ENCODE peak calls at places on chromosome 19, in six cellular contexts. One of them, this sample, is unnamed.
A peak's percentile ranks its signal among the peaks of the same experiment; 100 is the strongest.

GRCh38 chr19:39839678-39840327 is 5.8 kb upstream of the DYRK1B start:
- DNase-seq in GM23338: no peak
- DNase-seq in neuronal stem cell: no peak
- DNase-seq in GM23248: no peak
- DNase-seq in H9: no peak
- DNase-seq in IMR-90: no peak
- DNase-seq in this sample: peak; percentile 50

GRCh38 chr19:18023596-18024212 is 15.7 kb downstream of the ARRDC2 start:
- DNase-seq in GM23338: no peak
- DNase-seq in neuronal stem cell: no peak
- DNase-seq in GM23248: no peak
- DNase-seq in H9: no peak
- DNase-seq in IMR-90: no peak
- DNase-seq in this sample: peak; percentile 80

GRCh38 chr19:29735821-29736220 is 20.8 kb upstream of the C19orf12 start:
- DNase-seq in GM23338: no peak
- DNase-seq in neuronal stem cell: no peak
- DNase-seq in GM23248: no peak
- DNase-seq in H9: no peak
- DNase-seq in IMR-90: no peak
- DNase-seq in this sample: no peak

GRCh38 chr19:51570962-51571575 is at the start of gene ZNF175:
- DNase-seq in GM23338: peak; percentile 98
- DNase-seq in neuronal stem cell: peak; percentile 95
- DNase-seq in GM23248: peak; percentile 97
- DNase-seq in H9: peak; percentile 88
- DNase-seq in IMR-90: peak; percentile 96
- DNase-seq in this sample: peak; percentile 79

GRCh38 chr19:32498641-32499200 is 82.3 kb upstream of the PDCD5 start:
- DNase-seq in GM23338: no peak
- DNase-seq in neuronal stem cell: no peak
- DNase-seq in GM23248: no peak
- DNase-seq in H9: no peak
- DNase-seq in IMR-90: no peak
- DNase-seq in this sample: no peak

GRCh38 chr19:48815870-48816501 is 5.2 kb upstream of the BCAT2 start:
- DNase-seq in GM23338: peak; percentile 63
- DNase-seq in neuronal stem cell: no peak
- DNase-seq in GM23248: no peak
- DNase-seq in H9: no peak
- DNase-seq in IMR-90: peak; percentile 43
- DNase-seq in this sample: no peak

GRCh38 chr19:41769608-41770007 is 14.3 kb downstream of the CEACAM6 start:
- DNase-seq in GM23338: no peak
- DNase-seq in neuronal stem cell: no peak
- DNase-seq in GM23248: no peak
- DNase-seq in H9: no peak
- DNase-seq in IMR-90: no peak
- DNase-seq in this sample: no peak

GRCh38 chr19:49807174-49807830 is 5.8 kb downstream of the FUZ start:
- DNase-seq in GM23338: no peak
- DNase-seq in neuronal stem cell: no peak
- DNase-seq in GM23248: no peak
- DNase-seq in H9: no peak
- DNase-seq in IMR-90: no peak
- DNase-seq in this sample: peak; percentile 68

GRCh38 chr19:55467236-55468053 is 2.9 kb upstream of the C19orf85 start:
- DNase-seq in GM23338: peak; percentile 80
- DNase-seq in neuronal stem cell: no peak
- DNase-seq in GM23248: peak; percentile 81
- DNase-seq in H9: peak; percentile 67
- DNase-seq in IMR-90: peak; percentile 65
- DNase-seq in this sample: peak; percentile 99

GRCh38 chr19:41869374-41869955 is 7.6 kb upstream of the CD79A start:
- DNase-seq in GM23338: no peak
- DNase-seq in neuronal stem cell: no peak
- DNase-seq in GM23248: no peak
- DNase-seq in H9: no peak
- DNase-seq in IMR-90: no peak
- DNase-seq in this sample: no peak

GRCh38 chr19:18294467-18294864 is 13.0 kb upstream of the JUND start:
- DNase-seq in GM23338: peak; percentile 59
- DNase-seq in neuronal stem cell: no peak
- DNase-seq in GM23248: no peak
- DNase-seq in H9: peak; percentile 64
- DNase-seq in IMR-90: no peak
- DNase-seq in this sample: peak; percentile 65

DNA sequence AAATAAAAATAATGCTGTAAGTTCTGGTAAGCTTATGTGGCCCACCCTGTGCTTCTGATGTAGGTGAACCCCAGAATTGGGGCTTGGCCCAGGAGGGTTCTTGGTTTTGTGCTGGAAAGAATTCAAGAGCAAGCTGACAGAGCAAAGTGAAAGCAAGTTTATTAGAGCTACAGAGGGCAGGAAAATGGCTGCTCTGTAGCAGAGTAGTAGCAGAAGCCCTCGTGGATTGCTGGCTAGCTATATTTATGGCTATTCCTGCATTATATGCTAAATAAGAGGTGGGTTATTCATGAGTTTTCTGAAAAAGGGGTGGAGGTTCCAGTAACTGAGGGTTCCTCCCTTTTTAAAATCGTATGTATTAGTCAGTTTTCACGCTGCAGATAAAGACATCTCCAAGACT is 20.5 kb upstream of the ZNF599 start:
- DNase-seq in GM23338: no peak
- DNase-seq in neuronal stem cell: no peak
- DNase-seq in GM23248: peak; percentile 15
- DNase-seq in H9: no peak
- DNase-seq in IMR-90: no peak
- DNase-seq in this sample: no peak
- H2AFZ ChIP-seq in GM23338: no peak overlapping the region
- H2AFZ ChIP-seq in neuronal stem cell: peak overlapping the region; percentile 51
- H2AFZ ChIP-seq in GM23248: peak overlapping the region; percentile 72
- H2AFZ ChIP-seq in H9: no peak overlapping the region
- H2AFZ ChIP-seq in IMR-90: peak overlapping the region; percentile 78
- H2AFZ ChIP-seq in this sample: peak overlapping the region; percentile 89

DNA sequence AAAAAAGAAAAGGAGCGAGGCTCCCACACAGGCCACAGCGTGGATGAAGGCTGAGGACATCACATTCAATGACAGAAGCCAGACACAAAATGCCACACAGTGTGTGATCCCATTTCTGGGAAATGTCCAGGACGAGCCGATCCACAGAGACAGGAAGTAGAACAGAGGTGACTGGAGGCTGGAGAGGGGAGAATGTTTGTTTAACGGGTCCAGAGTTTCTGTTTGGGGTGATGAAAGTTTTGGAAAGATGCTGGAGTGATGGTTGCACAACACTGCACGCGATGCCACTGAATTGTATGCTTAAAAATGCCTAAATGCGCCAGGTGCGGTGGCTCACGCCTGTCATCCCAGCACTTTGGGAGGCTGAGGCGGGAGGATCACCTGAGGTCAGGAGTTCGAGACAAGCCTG is 650 bp upstream of the FUT5 start:
- DNase-seq in GM23338: no peak
- DNase-seq in neuronal stem cell: no peak
- DNase-seq in GM23248: no peak
- DNase-seq in H9: no peak
- DNase-seq in IMR-90: no peak
- DNase-seq in this sample: peak; percentile 1
- H3K4me2 ChIP-seq in GM23338: no peak overlapping the region
- H3K4me2 ChIP-seq in neuronal stem cell: no peak overlapping the region
- H3K4me2 ChIP-seq in GM23248: no peak overlapping the region
- H3K4me2 ChIP-seq in H9: no peak overlapping the region
- H3K4me2 ChIP-seq in IMR-90: no peak overlapping the region
- H3K4me2 ChIP-seq in this sample: no peak overlapping the region

GRCh38 chr19:38273499-38273898 is 9.1 kb downstream of the SPINT2 start:
- DNase-seq in GM23338: no peak
- DNase-seq in neuronal stem cell: no peak
- DNase-seq in GM23248: no peak
- DNase-seq in H9: no peak
- DNase-seq in IMR-90: no peak
- DNase-seq in this sample: peak; percentile 39

GRCh38 chr19:38277969-38278680 is 13.8 kb downstream of the SPINT2 start:
- DNase-seq in GM23338: no peak
- DNase-seq in neuronal stem cell: no peak
- DNase-seq in GM23248: peak; percentile 69
- DNase-seq in H9: no peak
- DNase-seq in IMR-90: peak; percentile 35
- DNase-seq in this sample: peak; percentile 85

GRCh38 chr19:38276942-38277517 is 12.7 kb downstream of the SPINT2 start:
- DNase-seq in GM23338: no peak
- DNase-seq in neuronal stem cell: no peak
- DNase-seq in GM23248: no peak
- DNase-seq in H9: no peak
- DNase-seq in IMR-90: no peak
- DNase-seq in this sample: no peak

GRCh38 chr19:38277549-38277948 is 13.2 kb downstream of the SPINT2 start:
- DNase-seq in GM23338: no peak
- DNase-seq in neuronal stem cell: no peak
- DNase-seq in GM23248: peak; percentile 70
- DNase-seq in H9: no peak
- DNase-seq in IMR-90: peak; percentile 35
- DNase-seq in this sample: peak; percentile 22

GRCh38 chr19:38274734-38275133 is 10.4 kb downstream of the SPINT2 start:
- DNase-seq in GM23338: no peak
- DNase-seq in neuronal stem cell: no peak
- DNase-seq in GM23248: no peak
- DNase-seq in H9: no peak
- DNase-seq in IMR-90: no peak
- DNase-seq in this sample: peak; percentile 15
- H3K27ac ChIP-seq in GM23338: no peak overlapping the region
- H3K27ac ChIP-seq in neuronal stem cell: no peak overlapping the region
- H3K27ac ChIP-seq in GM23248: no peak overlapping the region
- H3K27ac ChIP-seq in H9: no peak overlapping the region
- H3K27ac ChIP-seq in IMR-90: no peak overlapping the region
- H3K27ac ChIP-seq in this sample: no peak overlapping the region

GRCh38 chr19:33622505-33622808 is 704 bp downstream of the CHST8 start:
- DNase-seq in GM23338: peak; percentile 60
- DNase-seq in neuronal stem cell: peak; percentile 23
- DNase-seq in GM23248: peak; percentile 34
- DNase-seq in H9: no peak
- DNase-seq in IMR-90: no peak
- DNase-seq in this sample: peak; percentile 88
- H2AFZ ChIP-seq in GM23338: no peak overlapping the region
- H2AFZ ChIP-seq in neuronal stem cell: peak overlapping the region; percentile 82
- H2AFZ ChIP-seq in GM23248: peak overlapping the region; percentile 23
- H2AFZ ChIP-seq in H9: no peak overlapping the region
- H2AFZ ChIP-seq in IMR-90: peak overlapping the region; percentile 70
- H2AFZ ChIP-seq in this sample: no peak overlapping the region

GRCh38 chr19:58395220-58395978 is at the start of gene RNF225:
- DNase-seq in GM23338: peak; percentile 69
- DNase-seq in neuronal stem cell: no peak
- DNase-seq in GM23248: no peak
- DNase-seq in H9: peak; percentile 88
- DNase-seq in IMR-90: no peak
- DNase-seq in this sample: peak; percentile 84
- H3K4me2 ChIP-seq in GM23338: peak within 1 kb of the TSS; percentile 84
- H3K4me2 ChIP-seq in neuronal stem cell: peak within 1 kb of the TSS; percentile 56
- H3K4me2 ChIP-seq in GM23248: no peak within 1 kb of the TSS
- H3K4me2 ChIP-seq in H9: peak within 1 kb of the TSS; percentile 30
- H3K4me2 ChIP-seq in IMR-90: no peak within 1 kb of the TSS
- H3K4me2 ChIP-seq in this sample: no peak within 1 kb of the TSS

DNA sequence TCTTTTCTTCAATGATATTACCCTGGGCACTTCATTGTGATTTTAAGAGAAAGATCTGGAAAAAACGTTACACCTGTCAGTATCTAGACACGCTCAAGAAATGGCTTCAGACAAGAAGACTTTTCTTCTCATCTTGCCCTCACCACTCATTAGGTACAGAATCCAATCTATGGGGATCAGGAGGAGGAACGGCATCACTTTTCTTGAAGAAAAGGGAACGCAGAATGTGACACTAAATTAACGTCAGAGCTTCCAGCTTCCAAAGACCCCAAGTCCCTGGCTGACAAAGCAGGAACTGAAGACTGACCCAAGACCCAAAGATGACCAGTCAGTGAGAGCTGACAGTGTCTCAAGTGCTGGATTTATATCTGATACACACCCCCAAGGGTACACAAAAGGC is 48.2 kb downstream of the BRD4 start:
- DNase-seq in GM23338: no peak
- DNase-seq in neuronal stem cell: no peak
- DNase-seq in GM23248: no peak
- DNase-seq in H9: no peak
- DNase-seq in IMR-90: no peak
- DNase-seq in this sample: no peak
- H3K27ac ChIP-seq in GM23338: peak overlapping the region; percentile 63
- H3K27ac ChIP-seq in neuronal stem cell: no peak overlapping the region
- H3K27ac ChIP-seq in GM23248: peak overlapping the region; percentile 61
- H3K27ac ChIP-seq in H9: no peak overlapping the region
- H3K27ac ChIP-seq in IMR-90: no peak overlapping the region
- H3K27ac ChIP-seq in this sample: peak overlapping the region; percentile 51

GRCh38 chr19:43784251-43784980 is 3.6 kb upstream of the KCNN4 start:
- DNase-seq in GM23338: no peak
- DNase-seq in neuronal stem cell: no peak
- DNase-seq in GM23248: peak; percentile 92
- DNase-seq in H9: peak; percentile 50
- DNase-seq in IMR-90: peak; percentile 85
- DNase-seq in this sample: peak; percentile 98

GRCh38 chr19:43782311-43782660 is 1.5 kb upstream of the KCNN4 start:
- DNase-seq in GM23338: no peak
- DNase-seq in neuronal stem cell: no peak
- DNase-seq in GM23248: no peak
- DNase-seq in H9: no peak
- DNase-seq in IMR-90: no peak
- DNase-seq in this sample: peak; percentile 36

GRCh38 chr19:43782689-43783231 is 2.0 kb upstream of the KCNN4 start:
- DNase-seq in GM23338: no peak
- DNase-seq in neuronal stem cell: no peak
- DNase-seq in GM23248: no peak
- DNase-seq in H9: no peak
- DNase-seq in IMR-90: no peak
- DNase-seq in this sample: peak; percentile 71

GRCh38 chr19:43784981-43785808 is 4.4 kb upstream of the KCNN4 start:
- DNase-seq in GM23338: peak; percentile 92
- DNase-seq in neuronal stem cell: peak; percentile 59
- DNase-seq in GM23248: peak; percentile 86
- DNase-seq in H9: peak; percentile 73
- DNase-seq in IMR-90: peak; percentile 67
- DNase-seq in this sample: peak; percentile 88

DNA sequence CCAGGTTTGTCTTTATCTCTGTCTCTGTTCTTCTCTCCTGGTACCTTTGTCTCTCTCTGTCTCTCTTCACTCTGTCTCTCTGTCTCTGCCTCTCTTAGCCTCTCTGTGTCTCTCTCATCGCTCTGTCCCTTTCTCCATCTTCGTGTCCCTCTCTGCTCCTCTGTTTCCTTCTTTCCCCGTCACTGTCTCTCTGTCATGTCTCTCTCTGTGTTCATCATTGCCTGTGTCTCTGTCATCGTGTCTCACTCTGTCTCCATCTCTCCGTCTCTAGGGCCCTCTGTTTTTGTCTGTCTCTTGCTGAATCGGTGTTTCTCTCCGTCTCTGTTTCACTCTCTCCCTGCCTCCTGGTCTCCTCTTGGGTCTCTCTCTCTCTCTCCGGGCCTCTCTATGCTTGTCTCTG is 2.9 kb upstream of the KCNN4 start:
- DNase-seq in GM23338: no peak
- DNase-seq in neuronal stem cell: no peak
- DNase-seq in GM23248: no peak
- DNase-seq in H9: no peak
- DNase-seq in IMR-90: no peak
- DNase-seq in this sample: peak; percentile 54
- H2AFZ ChIP-seq in GM23338: peak overlapping the region; percentile 38
- H2AFZ ChIP-seq in neuronal stem cell: no peak overlapping the region
- H2AFZ ChIP-seq in GM23248: no peak overlapping the region
- H2AFZ ChIP-seq in H9: no peak overlapping the region
- H2AFZ ChIP-seq in IMR-90: no peak overlapping the region
- H2AFZ ChIP-seq in this sample: peak overlapping the region; percentile 15

This sample was measured in osteoblast.